ENCODE peak calls at places on chromosomes 2 and 18, in four cellular contexts. L is progenitor cell of endocrine pancreas, E is neural crest cell, R is H9. D is an unnamed sample.

GRCh38 chr18:77107218-77107815 is 25.3 kb downstream of the MBP start:
- DNase-seq in R (no peak), E (no peak), L (no peak), D (peak; percentile 71)

GRCh38 chr18:46950064-46950656 is 32.8 kb downstream of the KATNAL2 start:
- DNase-seq in L (no peak), R (no peak), E (no peak), D (peak; percentile 21)

GRCh38 chr18:57125627-57126026 is 21.3 kb upstream of the BOD1L2 start:
- DNase-seq in L (no peak), E (no peak), R (no peak), D (no peak)

GRCh38 chr2:216362730-216363129 is 9.6 kb downstream of the MARCHF4 start:
- DNase-seq in L (no peak), R (no peak), E (no peak), D (peak; percentile 76)

GRCh38 chr2:191043438-191043837 is 29.5 kb upstream of the STAT1 start:
- DNase-seq in E (no peak), R (no peak), L (no peak), D (peak; percentile 45)

GRCh38 chr2:168434164-168434563 is 21.9 kb upstream of the CERS6 start:
- DNase-seq in R (no peak), E (no peak), L (no peak), D (no peak)

GRCh38 chr2:196390243-196391148 is 219.1 kb upstream of the STK17B start:
- DNase-seq in E (no peak), L (no peak), R (no peak), D (peak; percentile 32)

GRCh38 chr2:98935111-98935770 is 784 bp downstream of the CRACDL start:
- DNase-seq in E (no peak), R (no peak), L (no peak), D (no peak)

GRCh38 chr2:145692971-145693478 is 1173.1 kb upstream of the ZEB2 start:
- DNase-seq in L (no peak), R (no peak), E (no peak), D (peak; percentile 85)

GRCh38 chr2:102180687-102180999 is 6.2 kb upstream of the IL1RL2 start:
- DNase-seq in E (no peak), R (no peak), L (no peak), D (no peak)

GRCh38 chr2:110748489-110748867 is 16.1 kb downstream of the ACOXL start:
- DNase-seq in L (no peak), E (no peak), R (no peak), D (no peak)

GRCh38 chr18:26159353-26159752 is 25.7 kb downstream of the PSMA8 start:
- DNase-seq in E (no peak), L (no peak), R (no peak), D (peak; percentile 5)

GRCh38 chr2:238979636-238980035 is 131.8 kb downstream of the TWIST2 start:
- DNase-seq in E (no peak), R (no peak), L (no peak), D (no peak)

GRCh38 chr2:43038034-43038719 is 188.2 kb downstream of the ZFP36L2 start:
- DNase-seq in L (no peak), E (no peak), R (no peak), D (no peak)

GRCh38 chr2:60520917-60521539 is 32.4 kb downstream of the BCL11A start:
- DNase-seq in E (no peak), L (no peak), R (no peak), D (no peak)

GRCh38 chr2:222884765-222885424 is 24.1 kb downstream of the ACSL3 start:
- DNase-seq in L (no peak), E (no peak), R (no peak), D (no peak)

DNA sequence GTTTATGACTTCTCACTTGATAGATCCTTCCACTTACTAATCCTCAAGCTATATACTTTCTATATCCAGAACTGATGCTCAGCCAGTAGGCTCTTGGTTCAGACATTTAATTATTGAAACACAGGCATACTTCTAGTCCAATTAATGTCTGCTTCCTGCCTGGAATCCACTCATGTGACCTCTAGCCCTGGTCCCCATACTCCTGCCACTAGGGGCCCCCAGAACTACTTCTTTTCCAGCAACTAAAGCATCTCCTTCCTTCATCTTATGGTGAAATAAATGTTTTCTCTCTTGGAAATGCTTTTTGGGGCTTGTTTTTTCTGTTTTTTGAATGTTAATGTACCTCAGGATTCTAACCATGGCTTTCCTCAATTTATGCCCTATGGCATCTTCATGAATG is 527.6 kb downstream of the SATB2 start:
- DNase-seq in L (no peak), R (peak; percentile 39), E (no peak), D (no peak)
- TF ChIP-seq CTCF in L (peak; percentile 41), R (peak; percentile 69), E (peak; percentile 17), D (no peak)

GRCh38 chr2:200077210-200077650 is 121.8 kb downstream of the MAIP1 start:
- DNase-seq in R (no peak), E (no peak), L (no peak), D (peak; percentile 56)
- TF ChIP-seq CTCF in R (no peak), E (no peak), L (no peak), D (no peak)

GRCh38 chr2:15670981-15671380 is 79.3 kb downstream of the DDX1 start:
- DNase-seq in L (no peak), R (no peak), E (no peak), D (no peak)

GRCh38 chr2:15667579-15668556 is 76.2 kb downstream of the DDX1 start:
- DNase-seq in L (no peak), E (no peak), R (no peak), D (peak; percentile 60)

GRCh38 chr2:15670469-15670868 is 78.8 kb downstream of the DDX1 start:
- DNase-seq in R (no peak), L (no peak), E (no peak), D (no peak)

GRCh38 chr2:15668611-15669305 is 77.1 kb downstream of the DDX1 start:
- DNase-seq in R (no peak), E (no peak), L (no peak), D (peak; percentile 56)

DNA sequence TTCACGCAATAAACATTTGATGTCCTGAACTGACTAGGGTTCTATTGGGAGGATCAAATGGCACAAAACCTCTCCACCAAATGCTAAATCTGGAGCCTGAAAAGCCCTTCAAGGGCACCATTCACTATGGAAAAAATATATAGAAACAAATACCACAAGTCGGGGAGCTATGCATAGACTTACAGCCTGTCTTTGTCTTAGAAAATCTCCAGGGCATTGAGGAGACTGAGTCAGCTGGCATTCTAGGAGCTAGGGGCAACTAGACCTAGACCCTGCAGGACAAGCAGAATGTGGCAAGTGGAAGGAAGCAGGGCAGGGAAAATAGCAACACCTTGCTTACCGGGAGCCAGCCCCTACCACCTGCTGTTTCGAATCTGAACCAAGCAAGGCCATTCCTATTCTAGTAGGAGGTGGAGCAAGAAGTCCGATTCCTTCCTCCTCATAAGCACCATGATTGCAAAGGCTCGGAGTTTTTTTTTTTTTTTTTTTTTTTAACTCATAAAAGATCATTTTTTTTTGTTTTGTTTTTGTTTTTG is 77.8 kb downstream of the DDX1 start:
- DNase-seq in R (no peak), L (no peak), E (no peak), D (no peak)
- TF ChIP-seq CTCF in R (no peak), L (no peak), E (no peak), D (no peak)

GRCh38 chr2:32623311-32623706 is 4.5 kb upstream of the TTC27 start:
- DNase-seq in R (no peak), L (no peak), E (no peak), D (no peak)

GRCh38 chr2:32626591-32627221 is 1.1 kb upstream of the TTC27 start:
- DNase-seq in L (no peak), E (no peak), R (peak; percentile 55), D (no peak)

GRCh38 chr2:32627901-32628645 is at the start of gene TTC27:
- DNase-seq in R (peak; percentile 97), L (peak; percentile 84), E (peak; percentile 85), D (peak; percentile 97)

GRCh38 chr2:32624813-32625212 is 3.0 kb upstream of the TTC27 start:
- DNase-seq in L (no peak), E (no peak), R (no peak), D (no peak)

DNA sequence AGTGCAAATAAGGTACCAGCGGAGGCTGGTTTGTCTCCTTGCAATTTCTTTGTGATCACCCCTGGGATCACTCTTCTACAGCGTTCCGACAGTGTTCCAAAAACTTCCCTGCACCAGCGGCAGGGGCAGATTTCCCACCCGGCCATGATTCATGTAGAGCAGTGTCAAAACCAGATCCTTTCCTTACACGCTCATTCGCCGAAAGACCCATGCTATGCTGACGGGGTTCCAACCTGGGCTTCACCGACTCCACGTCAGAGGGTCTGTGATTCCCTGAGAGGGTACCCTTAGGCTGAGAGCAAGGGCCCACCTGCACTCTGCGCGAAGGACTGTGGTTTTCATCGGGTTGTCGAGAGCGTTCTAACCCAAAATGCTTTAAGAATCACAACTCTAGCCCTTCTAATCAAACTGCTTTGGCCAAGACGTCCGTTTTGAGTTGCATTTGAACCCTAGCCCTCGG is 379 bp upstream of the TTC27 start:
- DNase-seq in R (peak; percentile 78), L (no peak), E (no peak), D (peak; percentile 63)
- TF ChIP-seq CTCF in R (peak; percentile 9), L (peak; percentile 27), E (peak; percentile 44), D (peak; percentile 32)

GRCh38 chr2:71788186-71788525 is 334.8 kb downstream of the DYSF start:
- DNase-seq in L (no peak), R (no peak), E (no peak), D (no peak)

GRCh38 chr2:71791051-71791450 is 337.7 kb downstream of the DYSF start:
- DNase-seq in R (no peak), E (no peak), L (no peak), D (no peak)

GRCh38 chr2:71788601-71789240 is 335.4 kb downstream of the DYSF start:
- DNase-seq in R (no peak), L (no peak), E (no peak), D (no peak)

GRCh38 chr2:71790261-71791038 is 337.1 kb downstream of the DYSF start:
- DNase-seq in E (no peak), R (no peak), L (no peak), D (no peak)

DNA sequence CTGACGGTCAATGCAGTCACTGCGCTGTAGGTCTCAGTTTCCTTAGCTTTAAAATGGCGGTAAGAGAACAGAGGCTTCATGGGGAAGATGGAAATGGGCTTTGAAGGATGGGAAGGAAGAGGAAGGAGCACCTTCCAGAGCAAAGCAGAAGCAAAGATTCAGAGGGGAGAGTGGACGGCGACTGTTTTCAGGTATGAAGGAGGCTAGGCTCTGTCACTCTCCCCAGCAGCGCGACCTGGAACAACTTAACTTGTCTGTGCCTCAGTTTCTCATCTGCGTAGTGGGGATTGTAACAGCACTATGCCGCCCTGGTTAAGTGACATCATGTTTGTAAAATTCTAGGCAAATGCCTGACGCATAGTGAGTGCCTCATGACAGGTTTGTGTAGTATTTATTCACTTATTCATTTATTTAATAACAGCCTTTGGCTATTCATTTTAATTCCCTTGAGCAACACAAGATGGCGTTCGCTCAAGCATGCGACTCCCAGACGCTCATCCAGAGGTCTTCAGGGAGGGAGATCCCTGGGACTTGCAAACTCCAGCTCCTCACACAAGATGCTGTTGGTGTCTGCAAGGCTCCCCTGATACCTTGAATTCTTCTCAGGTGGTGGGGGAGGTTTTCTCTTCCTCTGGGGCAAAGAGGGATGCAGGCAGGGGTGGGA is 336.3 kb downstream of the DYSF start:
- DNase-seq in R (no peak), L (no peak), E (no peak), D (peak; percentile 26)
- TF ChIP-seq CTCF in R (peak; percentile 21), L (peak; percentile 9), E (no peak), D (peak; percentile 12)

D was measured in cardiac fibroblast.